ENCODE peak calls at places on chromosomes 12 and 14, in ten cellular contexts. S is IMR-90, W is lower leg skin, E is cardiac fibroblast, N is astrocyte of the cerebellum, M is AG04449, C is small intestine, T is endodermal cell, V is GM06990, R is A549. G is an unnamed sample.
A peak's percentile ranks its signal among the peaks of the same experiment; 100 is the strongest.

GRCh38 chr12:87687362-87687761 is 341.8 kb downstream of the C12orf50 start:
- DNase-seq in S (peak; percentile 60), W (no peak), E (peak; percentile 62), N (peak; percentile 12), M (peak; percentile 24), C (no peak), T (peak; percentile 69), V (no peak), R (peak; percentile 50), G (no peak)

GRCh38 chr14:70654609-70655008 is 12.9 kb downstream of the TTC9 start:
- DNase-seq in S (no peak), W (no peak), E (no peak), N (no peak), M (no peak), C (no peak), T (no peak), V (peak; percentile 64), R (no peak), G (no peak)

GRCh38 chr12:72433298-72433697 is 161.1 kb downstream of the TRHDE start:
- DNase-seq in S (no peak), W (no peak), E (no peak), N (no peak), M (no peak), C (peak; percentile 59), T (no peak), V (no peak), R (no peak), G (no peak)

GRCh38 chr12:106442575-106442974 is 85.0 kb downstream of the POLR3B start:
- DNase-seq in S (no peak), W (no peak), E (no peak), N (no peak), M (no peak), C (no peak), T (no peak), V (no peak), R (no peak), G (no peak)

GRCh38 chr12:19431407-19432308 is 7.6 kb upstream of the AEBP2 start:
- DNase-seq in S (peak; percentile 88), W (no peak), E (peak; percentile 69), N (peak; percentile 43), M (peak; percentile 80), C (no peak), T (peak; percentile 58), V (peak; percentile 53), R (peak; percentile 41), G (no peak)

GRCh38 chr12:54041097-54041690 is 8.3 kb downstream of the HOXC5 start:
- DNase-seq in S (no peak), W (no peak), E (no peak), N (no peak), M (no peak), C (no peak), T (no peak), V (no peak), R (no peak), G (no peak)

GRCh38 chr14:93962701-93963601 is 13.4 kb downstream of the ASB2 start:
- DNase-seq in S (peak; percentile 74), W (no peak), E (peak; percentile 48), N (no peak), M (no peak), C (peak; percentile 44), T (no peak), V (peak; percentile 85), R (no peak), G (no peak)

GRCh38 chr12:27996761-27997160 is 24.2 kb upstream of the PTHLH start:
- DNase-seq in S (no peak), W (no peak), E (no peak), N (no peak), M (no peak), C (no peak), T (no peak), V (no peak), R (no peak), G (no peak)

GRCh38 chr14:99234366-99234765 is 37.6 kb downstream of the BCL11B start:
- DNase-seq in S (no peak), W (no peak), E (no peak), N (no peak), M (no peak), C (no peak), T (peak; percentile 69), V (no peak), R (no peak), G (no peak)

GRCh38 chr14:55102141-55102547 is 26.9 kb upstream of the LGALS3 start:
- DNase-seq in S (peak; percentile 96), W (peak; percentile 96), E (peak; percentile 98), N (peak; percentile 98), M (peak; percentile 98), C (peak; percentile 75), T (peak; percentile 81), V (peak; percentile 85), R (peak; percentile 84), G (peak; percentile 86)

GRCh38 chr14:92783813-92784431 is 10.2 kb upstream of the GOLGA5 start:
- DNase-seq in S (peak; percentile 75), W (no peak), E (peak; percentile 80), N (peak; percentile 48), M (no peak), C (peak; percentile 73), T (no peak), V (peak; percentile 32), R (peak; percentile 70), G (no peak)

GRCh38 chr12:113649256-113649830 is 177.7 kb upstream of the LHX5 start:
- DNase-seq in S (no peak), W (no peak), E (no peak), N (no peak), M (no peak), C (no peak), T (no peak), V (no peak), R (no peak), G (no peak)

GRCh38 chr12:28035483-28035882 is 63.0 kb upstream of the PTHLH start:
- DNase-seq in S (peak; percentile 87), W (no peak), E (peak; percentile 78), N (no peak), M (no peak), C (no peak), T (no peak), V (no peak), R (peak; percentile 67), G (no peak)

GRCh38 chr14:63551338-63551737 is 8.2 kb upstream of the PPP2R5E start:
- DNase-seq in S (peak; percentile 69), W (no peak), E (peak; percentile 75), N (no peak), M (no peak), C (no peak), T (no peak), V (no peak), R (no peak), G (no peak)

GRCh38 chr14:96055065-96055752 is 16.0 kb downstream of the C14orf132 start:
- DNase-seq in S (peak; percentile 35), W (no peak), E (peak; percentile 57), N (no peak), M (no peak), C (no peak), T (no peak), V (no peak), R (no peak), G (no peak)

GRCh38 chr14:23555882-23556699 is at the start of gene THTPA:
- DNase-seq in S (peak; percentile 83), W (peak; percentile 98), E (peak; percentile 92), N (peak; percentile 53), M (no peak), C (peak; percentile 94), T (peak; percentile 97), V (peak; percentile 91), R (peak; percentile 91), G (peak; percentile 95)

GRCh38 chr14:23556700-23557440 is 799 bp downstream of the THTPA start:
- DNase-seq in S (no peak), W (no peak), E (no peak), N (no peak), M (no peak), C (no peak), T (no peak), V (peak; percentile 46), R (no peak), G (no peak)

GRCh38 chr14:23557946-23558345 is 1.9 kb downstream of the THTPA start:
- DNase-seq in S (no peak), W (no peak), E (no peak), N (no peak), M (no peak), C (no peak), T (no peak), V (no peak), R (no peak), G (no peak)

GRCh38 chr14:23558363-23559009 is 2.4 kb downstream of the THTPA start:
- DNase-seq in S (no peak), W (no peak), E (no peak), N (no peak), M (no peak), C (peak; percentile 46), T (no peak), V (no peak), R (no peak), G (no peak)

DNA sequence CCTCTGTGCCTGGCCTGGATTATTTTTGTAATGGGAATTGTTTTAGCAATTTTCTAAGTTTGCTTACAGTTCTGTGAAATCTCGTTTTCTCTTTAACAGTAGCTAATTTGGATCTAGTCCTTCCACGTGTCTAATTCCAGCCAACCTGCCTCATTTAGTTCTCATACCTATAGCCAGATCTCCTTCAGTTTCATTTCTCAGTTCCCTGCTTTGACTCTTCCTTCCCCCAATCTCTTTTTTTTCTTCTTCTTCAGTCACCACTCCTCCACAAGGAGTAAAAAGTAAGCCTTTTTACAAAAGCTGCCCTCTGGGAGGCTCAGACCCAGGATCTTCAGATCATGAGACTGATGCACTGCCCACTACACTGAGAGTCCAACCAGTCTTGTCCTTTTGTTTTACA is 1.4 kb downstream of the THTPA start:
- DNase-seq in S (no peak), W (no peak), E (no peak), N (no peak), M (no peak), C (no peak), T (no peak), V (no peak), R (no peak), G (no peak)
- H3K4me3 ChIP-seq in S (no peak overlapping the region), W (no peak overlapping the region), E (no peak overlapping the region), N (peak overlapping the region; percentile 74), M (no peak overlapping the region), C (no peak overlapping the region), T (peak overlapping the region; percentile 94), V (peak overlapping the region; percentile 87), R (peak overlapping the region; percentile 93), G (no peak overlapping the region)

GRCh38 chr12:9820281-9820930 is 6.9 kb upstream of the KLRF1 start:
- DNase-seq in S (no peak), W (no peak), E (no peak), N (no peak), M (no peak), C (no peak), T (no peak), V (no peak), R (no peak), G (no peak)
- H3K4me3 ChIP-seq in S (no peak overlapping the region), W (no peak overlapping the region), E (no peak overlapping the region), N (no peak overlapping the region), M (no peak overlapping the region), C (no peak overlapping the region), T (no peak overlapping the region), V (no peak overlapping the region), R (no peak overlapping the region), G (no peak overlapping the region)

GRCh38 chr14:104440297-104440956 is 139.1 kb upstream of the C14orf180 start:
- DNase-seq in S (no peak), W (no peak), E (no peak), N (no peak), M (no peak), C (no peak), T (peak; percentile 20), V (no peak), R (no peak), G (no peak)
- H3K4me3 ChIP-seq in S (no peak overlapping the region), W (no peak overlapping the region), E (no peak overlapping the region), N (no peak overlapping the region), M (no peak overlapping the region), C (no peak overlapping the region), T (no peak overlapping the region), V (no peak overlapping the region), R (no peak overlapping the region), G (no peak overlapping the region)

GRCh38 chr12:118357327-118358007 is 15.2 kb downstream of the TAOK3 start:
- DNase-seq in S (peak; percentile 65), W (peak; percentile 81), E (peak; percentile 91), N (no peak), M (no peak), C (peak; percentile 79), T (no peak), V (peak; percentile 62), R (peak; percentile 76), G (no peak)
- H3K4me3 ChIP-seq in S (no peak overlapping the region), W (no peak overlapping the region), E (no peak overlapping the region), N (no peak overlapping the region), M (no peak overlapping the region), C (no peak overlapping the region), T (no peak overlapping the region), V (peak overlapping the region; percentile 72), R (no peak overlapping the region), G (no peak overlapping the region)

G was measured in heart left ventricle.